ENCODE peak calls at places on chromosomes 4 and X, in ten cellular contexts. F is PC-3, V is HepG2, R is neural progenitor cell, U is H9, E is K562, B is IMR-90, S is neuronal stem cell, N is GM23248, X is fibroblast of lung. A is an unnamed sample. For H3K4me1, the result is how much of the 10 kb centered on the place peaks cover.

GRCh38 chr4:76067652-76068286 is 6.7 kb upstream of the ART3 start:
- DNase-seq in V (peak), N (peak), R (peak), S (peak), X (peak), F (peak), U (peak), B (peak), E (peak), A (peak)

GRCh38 chr4:151658959-151659593 is 101.7 kb downstream of the GATB start:
- DNase-seq in F (no peak), N (peak), R (no peak), V (no peak), E (no peak), S (no peak), X (peak), B (peak), U (no peak), A (peak)

GRCh38 chr4:22510750-22511149 is 5.1 kb downstream of the ADGRA3 start:
- DNase-seq in V (peak), S (no peak), F (no peak), U (no peak), X (no peak), E (no peak), R (no peak), B (no peak), N (no peak), A (no peak)

GRCh38 chr4:85598936-85599335 is 124.0 kb downstream of the ARHGAP24 start:
- DNase-seq in X (no peak), F (no peak), R (peak), V (no peak), U (no peak), N (no peak), S (no peak), B (no peak), E (no peak), A (no peak)

GRCh38 chr4:173287486-173287885 is 46.7 kb downstream of the HMGB2 start:
- DNase-seq in N (no peak), B (no peak), X (no peak), V (no peak), R (no peak), U (no peak), E (no peak), F (no peak), S (no peak), A (no peak)

GRCh38 chr4:52869196-52869595 is 7.1 kb downstream of the RASL11B start:
- DNase-seq in V (no peak), B (peak), R (no peak), E (no peak), X (peak), N (peak), F (no peak), U (no peak), S (no peak), A (no peak)

GRCh38 chr4:145132521-145133098 is 34.5 kb downstream of the ABCE1 start:
- DNase-seq in U (no peak), E (no peak), F (no peak), B (peak), N (peak), R (no peak), S (no peak), X (peak), V (no peak), A (peak)

GRCh38 chrX:118062048-118062789 is 54.4 kb downstream of the KLHL13 start:
- DNase-seq in S (no peak), U (no peak), E (no peak), V (no peak), R (no peak), F (no peak), B (no peak), N (no peak), X (no peak), A (no peak)

GRCh38 chrX:44908198-44908597 is 35.2 kb downstream of the KDM6A start:
- DNase-seq in V (no peak), E (no peak), R (no peak), N (peak), U (no peak), S (no peak), X (no peak), F (no peak), B (peak), A (peak)

GRCh38 chr4:107870236-107870635 is 45.5 kb downstream of the SGMS2 start:
- DNase-seq in S (no peak), N (no peak), R (no peak), X (no peak), U (no peak), E (no peak), F (no peak), B (no peak), V (no peak), A (no peak)

GRCh38 chrX:23195097-23195496 is 139.6 kb upstream of the PTCHD1 start:
- DNase-seq in X (no peak), U (no peak), E (no peak), F (no peak), N (no peak), V (no peak), R (no peak), S (no peak), B (no peak), A (peak)

GRCh38 chr4:44194365-44194764 is 254.2 kb downstream of the KCTD8 start:
- DNase-seq in B (no peak), E (no peak), X (peak), N (no peak), U (no peak), F (peak), V (no peak), S (no peak), R (no peak), A (peak)

GRCh38 chr4:7384929-7385890 is 49.5 kb downstream of the PSAPL1 start:
- DNase-seq in N (no peak), R (no peak), U (peak), X (no peak), F (no peak), E (no peak), B (no peak), V (no peak), S (no peak), A (no peak)

GRCh38 chr4:159342374-159342773 is 239.5 kb downstream of the RAPGEF2 start:
- DNase-seq in V (no peak), R (no peak), S (no peak), B (no peak), N (no peak), X (no peak), U (no peak), E (no peak), F (no peak), A (no peak)

GRCh38 chr4:169383724-169384123 is 113.0 kb upstream of the SH3RF1 start:
- DNase-seq in F (peak), V (no peak), N (peak), E (no peak), B (peak), X (peak), U (no peak), S (no peak), R (no peak), A (peak)

GRCh38 chr4:24840362-24840761 is 45.0 kb downstream of the SOD3 start:
- DNase-seq in N (no peak), F (no peak), U (no peak), R (no peak), E (no peak), V (peak), X (no peak), S (no peak), B (no peak), A (no peak)

GRCh38 chr4:24428850-24429249 is 155.5 kb downstream of the DHX15 start:
- DNase-seq in V (no peak), U (no peak), R (no peak), B (no peak), S (no peak), F (no peak), N (no peak), E (no peak), X (peak), A (no peak)

GRCh38 chr4:22522206-22522605 is 6.3 kb upstream of the ADGRA3 start:
- DNase-seq in F (no peak), U (no peak), V (no peak), X (no peak), S (no peak), N (no peak), E (no peak), R (no peak), B (peak), A (no peak)

GRCh38 chr4:8790749-8791148 is 80.9 kb downstream of the HMX1 start:
- DNase-seq in E (no peak), F (no peak), B (no peak), S (no peak), R (no peak), X (no peak), V (no peak), N (no peak), U (no peak), A (no peak)

GRCh38 chrX:49165901-49166881 is 3.6 kb downstream of the MAGIX start:
- DNase-seq in X (peak), U (peak), S (peak), E (peak), R (peak), B (peak), F (no peak), V (no peak), N (peak), A (peak)

GRCh38 chr4:165331823-165332222 is 4.4 kb downstream of the MSMO1 start:
- DNase-seq in N (no peak), B (no peak), S (no peak), V (no peak), R (peak), F (no peak), E (peak), U (no peak), X (no peak), A (no peak)

GRCh38 chrX:151985955-151986354 is 11.5 kb upstream of the GABRE start:
- DNase-seq in N (peak), E (no peak), S (no peak), X (peak), U (no peak), F (no peak), R (no peak), V (peak), B (peak), A (peak)

GRCh38 chr4:110970642-110971041 is 347.8 kb upstream of the PITX2 start:
- DNase-seq in R (peak), N (peak), B (peak), V (peak), F (peak), E (no peak), X (peak), S (peak), U (peak), A (peak)

GRCh38 chr4:155179216-155179615 is 29.2 kb upstream of the NPY2R start:
- DNase-seq in F (peak), N (no peak), V (no peak), S (no peak), X (peak), R (no peak), E (no peak), U (no peak), B (no peak), A (peak)

GRCh38 chr4:94615431-94615830 is 142.3 kb upstream of the BMPR1B start:
- DNase-seq in S (no peak), X (no peak), N (no peak), V (no peak), U (no peak), E (no peak), R (no peak), B (no peak), F (no peak), A (no peak)

GRCh38 chr4:168076989-168077725 is 15.2 kb upstream of the ANXA10 start:
- DNase-seq in F (peak), V (peak), N (peak), S (peak), X (peak), E (peak), B (peak), U (peak), R (peak), A (peak)

GRCh38 chr4:66906314-66906713 is 639.0 kb downstream of the CENPC start:
- DNase-seq in U (no peak), F (peak), S (no peak), E (no peak), R (peak), V (no peak), N (no peak), X (no peak), B (no peak), A (no peak)

GRCh38 chr4:82372874-82373815 is 646 bp downstream of the HNRNPD start:
- DNase-seq in V (peak), N (peak), R (peak), U (peak), F (peak), X (peak), S (peak), E (peak), B (peak), A (peak)

GRCh38 chrX:39734174-39734776 is 363.5 kb downstream of the BCOR start:
- DNase-seq in S (no peak), R (no peak), B (no peak), X (no peak), F (peak), N (no peak), V (no peak), E (no peak), U (no peak), A (no peak)

GRCh38 chr4:84298023-84298718 is 200.9 kb downstream of the NKX6-1 start:
- DNase-seq in E (no peak), U (no peak), S (no peak), X (no peak), B (no peak), F (no peak), R (no peak), V (no peak), N (no peak), A (no peak)

GRCh38 chrX:134764202-134764785 is 106.0 kb upstream of the PLAC1 start:
- DNase-seq in S (no peak), N (peak), F (peak), V (peak), U (no peak), R (peak), X (peak), E (peak), B (no peak), A (no peak)

GRCh38 chr4:36476135-36476534 is 194.7 kb downstream of the DTHD1 start:
- DNase-seq in B (no peak), X (no peak), E (no peak), U (no peak), S (no peak), R (no peak), F (no peak), V (no peak), N (no peak), A (no peak)

GRCh38 chrX:107716816-107717700 is 58.5 kb downstream of the TSC22D3 start:
- DNase-seq in N (peak), V (no peak), E (no peak), R (peak), F (peak), U (peak), S (peak), B (peak), X (peak), A (peak)

GRCh38 chr4:1385373-1386340 is 20.6 kb downstream of the NKX1-1 start:
- DNase-seq in F (no peak), S (no peak), E (no peak), U (no peak), X (no peak), R (no peak), V (no peak), B (no peak), N (no peak), A (no peak)

GRCh38 chr4:140130677-140131076 is 23.3 kb downstream of the MAML3 start:
- DNase-seq in V (no peak), E (no peak), B (peak), F (peak), N (peak), U (no peak), R (no peak), X (peak), S (no peak), A (peak)

GRCh38 chr4:152454398-152455011 is 81.4 kb downstream of the FBXW7 start:
- DNase-seq in E (no peak), F (peak), N (peak), R (no peak), S (no peak), X (peak), V (peak), B (peak), U (no peak), A (peak)

GRCh38 chrX:38110231-38110630 is 103.9 kb downstream of the SYTL5 start:
- DNase-seq in R (no peak), N (no peak), E (no peak), U (no peak), B (peak), S (no peak), X (no peak), F (no peak), V (no peak), A (peak)

GRCh38 chr4:11605597-11605996 is 176.9 kb upstream of the HS3ST1 start:
- DNase-seq in V (no peak), S (no peak), R (no peak), B (peak), E (no peak), F (no peak), N (no peak), U (no peak), X (peak), A (no peak)

GRCh38 chrX:106621836-106622235 is 10.1 kb downstream of the RADX start:
- DNase-seq in B (no peak), V (no peak), N (no peak), S (no peak), X (no peak), F (no peak), U (no peak), E (no peak), R (no peak), A (no peak)

DNA sequence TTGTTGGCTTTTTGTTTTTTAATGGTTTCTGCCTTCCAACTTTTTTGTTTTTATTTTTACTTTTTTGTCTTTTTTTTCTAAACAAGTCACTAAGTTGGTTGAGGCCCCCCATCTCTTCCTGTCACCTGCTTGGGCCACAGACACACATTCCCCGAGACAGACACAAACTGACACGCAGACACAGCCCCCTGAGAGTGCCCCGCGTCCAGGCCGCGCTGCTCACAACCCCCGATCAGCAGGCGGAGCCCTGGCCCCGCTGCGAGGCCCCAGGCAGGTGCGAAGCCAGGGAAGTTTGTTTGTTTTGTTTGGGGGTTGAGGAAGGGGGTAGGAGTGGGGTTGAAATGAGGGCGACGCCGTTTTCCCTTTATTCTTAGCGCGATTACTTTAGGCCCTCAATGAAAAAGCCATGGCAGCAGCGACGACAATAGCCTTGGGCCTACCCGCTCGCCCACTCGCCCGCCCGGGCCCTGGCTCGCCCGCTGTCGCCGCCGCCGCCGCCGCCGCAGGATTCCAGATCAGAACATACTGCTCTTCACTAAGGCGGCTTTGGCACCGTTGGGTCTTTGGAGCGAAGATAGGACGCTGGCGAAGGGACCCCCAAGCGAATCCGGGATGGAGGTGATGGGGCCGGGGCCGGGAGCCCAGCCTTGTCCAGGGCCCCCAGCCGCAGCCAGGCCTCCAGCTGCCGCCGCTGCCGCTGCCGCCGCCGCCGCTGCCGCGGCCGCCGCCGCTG is 3.1 kb downstream of the PHOX2B start:
- DNase-seq in V (no peak), R (peak), F (no peak), X (no peak), B (no peak), S (no peak), E (no peak), U (peak), N (no peak), A (no peak)
- H3K4me1 ChIP-seq in V (under half), R (under half), F (under half), X (under half), B (under half), S (under half), E (under half), U (under half), N (under half), A (under half)

GRCh38 chr4:137543650-137544049 is 11.4 kb upstream of the PCDH18 start:
- DNase-seq in B (no peak), F (no peak), R (no peak), X (no peak), U (no peak), N (no peak), V (no peak), E (no peak), S (no peak), A (no peak)
- H3K4me2 ChIP-seq in B (no peak), F (no peak), R (peak), X (no peak), U (no peak), N (peak), V (no peak), E (no peak), S (no peak), A (no peak)

DNA sequence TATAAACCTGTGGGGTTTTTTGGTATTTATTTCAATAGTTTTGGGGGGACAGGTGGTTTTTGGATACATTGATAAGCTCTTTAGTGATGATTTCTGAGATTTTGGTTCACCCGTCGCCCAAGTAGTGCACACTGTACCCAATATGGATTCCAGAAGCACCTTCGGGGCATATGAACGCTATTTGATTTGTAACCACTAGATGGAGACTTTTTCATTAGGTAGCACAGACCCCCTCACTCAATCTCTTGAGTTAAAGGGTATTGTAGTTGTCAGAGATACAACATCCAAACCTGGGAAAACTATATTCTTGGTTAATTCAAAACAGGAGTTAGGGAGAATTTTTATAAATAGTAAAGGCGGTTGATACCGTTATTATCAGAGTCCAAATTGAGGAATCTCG is 79.8 kb downstream of the SPANXN3 start:
- DNase-seq in B (no peak), S (no peak), N (no peak), X (no peak), E (no peak), U (no peak), V (no peak), R (peak), F (peak), A (no peak)
- H3K9ac ChIP-seq in B (no peak), S (no peak), N (no peak), X (no peak), E (no peak), U (no peak), V (no peak), R (no peak), F (no peak), A (no peak)

DNA sequence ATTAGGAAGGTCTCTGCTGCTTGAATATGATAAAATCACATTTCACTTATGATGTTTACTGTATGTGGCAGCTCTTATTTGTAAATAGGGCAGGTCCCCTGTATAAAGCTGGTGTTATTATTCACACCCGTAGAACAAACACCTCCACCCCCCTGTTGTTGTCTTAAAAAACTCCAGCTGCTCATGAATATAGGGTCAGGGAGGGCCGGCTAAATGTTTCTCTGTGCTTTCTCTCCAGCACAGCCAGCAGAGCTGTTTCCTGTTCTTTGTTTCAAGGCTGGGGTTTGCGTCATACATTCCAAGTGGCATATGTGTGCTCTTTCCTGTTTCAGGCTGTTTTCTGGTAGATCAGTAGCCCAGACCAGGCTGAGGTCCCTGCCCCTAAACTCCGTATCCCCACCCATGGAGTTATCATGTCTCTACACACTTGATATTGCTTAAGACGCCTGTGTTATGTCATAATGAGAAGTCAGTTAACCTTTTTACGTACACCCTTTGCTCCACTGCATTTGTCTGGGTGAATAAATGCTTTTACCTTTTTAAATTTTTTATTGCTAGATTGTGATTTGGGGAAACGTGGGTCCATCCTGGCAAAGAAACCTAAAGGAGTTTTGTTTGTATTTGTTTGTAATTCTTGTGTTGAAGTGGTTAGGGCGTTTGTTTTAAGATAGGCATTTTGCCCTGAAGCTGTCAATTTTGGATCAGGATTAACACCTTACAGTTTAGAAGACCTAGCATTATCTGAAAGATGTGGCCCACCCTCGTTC is 3.2 kb downstream of the KLF3 start:
- DNase-seq in U (peak), S (peak), N (peak), V (peak), R (peak), E (peak), F (peak), B (peak), X (peak), A (peak)
- H3K4me1 ChIP-seq in U (under half), S (under half), N (half or more), V (under half), R (half or more), E (half or more), F (half or more), B (under half), X (under half), A (half or more)

A was measured in astrocyte.